ENCODE peak calls at places on chromosome 3, in six cellular contexts. P is Peyer's patch; A is heart right ventricle; C is left ventricle myocardium inferior; D is OCI-LY7; S is CD8-positive, alpha-beta T cell. L is an unnamed sample.

GRCh38 chr3:16546186-16547004 is 32.9 kb upstream of the RFTN1 start:
- DNase-seq in S (no peak), A (peak), P (no peak), C (no peak), D (no peak), L (no peak)

GRCh38 chr3:116691041-116691440 is 18.5 kb upstream of the TUSC7 start:
- DNase-seq in C (no peak), D (no peak), A (no peak), P (no peak), S (no peak), L (no peak)

GRCh38 chr3:49882182-49882581 is 12.5 kb upstream of the CAMKV start:
- DNase-seq in C (peak), P (no peak), S (no peak), A (peak), D (no peak), L (no peak)

GRCh38 chr3:27360113-27361078 is 8.8 kb downstream of the NEK10 start:
- DNase-seq in D (peak), A (no peak), P (peak), S (no peak), C (no peak), L (no peak)

GRCh38 chr3:37779289-37780152 is 82.2 kb upstream of the CTDSPL start:
- DNase-seq in C (no peak), D (peak), P (peak), S (no peak), A (no peak), L (no peak)

GRCh38 chr3:121505256-121505655 is 40.5 kb downstream of the POLQ start:
- DNase-seq in A (no peak), D (no peak), P (no peak), S (no peak), C (no peak), L (no peak)

GRCh38 chr3:169660709-169661566 is 2.6 kb downstream of the MECOM start:
- DNase-seq in A (no peak), D (no peak), P (no peak), C (no peak), S (no peak), L (no peak)

GRCh38 chr3:187949093-187949820 is 204.0 kb upstream of the BCL6 start:
- DNase-seq in C (no peak), A (peak), D (no peak), P (no peak), S (no peak), L (no peak)

GRCh38 chr3:161957467-161957866 is 460.9 kb downstream of the OTOL1 start:
- DNase-seq in C (no peak), S (no peak), A (no peak), P (no peak), D (no peak), L (no peak)

GRCh38 chr3:45368382-45368781 is 20.0 kb upstream of the LARS2 start:
- DNase-seq in C (no peak), A (no peak), P (no peak), S (no peak), D (no peak), L (no peak)

GRCh38 chr3:37819591-37819990 is 42.1 kb upstream of the CTDSPL start:
- DNase-seq in P (no peak), S (no peak), A (no peak), C (no peak), D (no peak), L (no peak)

GRCh38 chr3:35744419-35744818 is 105.1 kb downstream of the ARPP21 start:
- DNase-seq in D (no peak), S (no peak), C (no peak), P (no peak), A (no peak), L (no peak)

GRCh38 chr3:177358085-177358967 is 161.0 kb upstream of the TBL1XR1 start:
- DNase-seq in P (peak), S (peak), C (peak), D (peak), A (peak), L (peak)

GRCh38 chr3:117818592-117818991 is 1109.0 kb downstream of the TUSC7 start:
- DNase-seq in C (no peak), A (no peak), S (no peak), D (no peak), P (no peak), L (no peak)

GRCh38 chr3:86914651-86915050 is 76.3 kb downstream of the VGLL3 start:
- DNase-seq in P (no peak), S (no peak), C (no peak), A (no peak), D (no peak), L (no peak)

GRCh38 chr3:187403768-187404270 is 35.6 kb downstream of the RTP4 start:
- DNase-seq in A (no peak), D (no peak), S (no peak), C (no peak), P (no peak), L (no peak)

GRCh38 chr3:188834349-188834748 is 337.4 kb upstream of the TPRG1 start:
- DNase-seq in D (peak), A (no peak), C (no peak), S (no peak), P (no peak), L (peak)

GRCh38 chr3:160694345-160694744 is 17.4 kb downstream of the ARL14 start:
- DNase-seq in D (no peak), P (no peak), A (no peak), S (no peak), C (no peak), L (no peak)

GRCh38 chr3:125154800-125155269 is 57.7 kb downstream of the SLC12A8 start:
- DNase-seq in C (no peak), D (no peak), A (no peak), S (no peak), P (no peak), L (no peak)

GRCh38 chr3:45462522-45463262 is 74.3 kb downstream of the LARS2 start:
- DNase-seq in A (no peak), C (no peak), P (no peak), D (peak), S (no peak), L (peak)

GRCh38 chr3:43856761-43857160 is 166.0 kb downstream of the ABHD5 start:
- DNase-seq in S (no peak), D (no peak), C (no peak), A (no peak), P (peak), L (no peak)

GRCh38 chr3:122008166-122008565 is 13.9 kb downstream of the ILDR1 start:
- DNase-seq in P (no peak), S (no peak), D (no peak), A (no peak), C (no peak), L (no peak)

GRCh38 chr3:17846466-17846865 is 104.0 kb upstream of the TBC1D5 start:
- DNase-seq in P (no peak), A (no peak), C (no peak), D (no peak), S (no peak), L (no peak)

GRCh38 chr3:153103406-153103945 is 58.5 kb upstream of the RAP2B start:
- DNase-seq in C (no peak), P (no peak), D (no peak), A (no peak), S (no peak), L (no peak)

GRCh38 chr3:114179575-114179974 is 723 bp upstream of the DRD3 start:
- DNase-seq in A (no peak), P (no peak), C (no peak), S (no peak), D (peak), L (peak)

GRCh38 chr3:25423780-25424179 is 4.3 kb upstream of the RARB start:
- DNase-seq in A (no peak), D (no peak), S (no peak), P (no peak), C (no peak), L (no peak)

GRCh38 chr3:69712933-69713332 is 26.3 kb upstream of the MITF start:
- DNase-seq in D (no peak), S (no peak), P (no peak), A (no peak), C (no peak), L (no peak)

GRCh38 chr3:126523745-126524428 is at the start of gene CHST13:
- DNase-seq in C (peak), S (no peak), P (peak), A (peak), D (no peak), L (no peak)

GRCh38 chr3:3992312-3992874 is 193.2 kb downstream of the LRRN1 start:
- DNase-seq in A (no peak), P (no peak), S (no peak), D (no peak), C (no peak), L (no peak)

GRCh38 chr3:40109641-40110490 is 199.6 kb upstream of the EIF1B start:
- DNase-seq in D (no peak), P (no peak), C (no peak), S (no peak), A (no peak), L (no peak)

GRCh38 chr3:141764946-141765345 is 1.7 kb downstream of the GRK7 start:
- DNase-seq in A (no peak), C (no peak), D (no peak), S (no peak), P (no peak), L (no peak)

GRCh38 chr3:177781686-177782161 is 584.4 kb upstream of the TBL1XR1 start:
- DNase-seq in A (peak), C (peak), D (no peak), P (peak), S (no peak), L (no peak)

GRCh38 chr3:150739200-150739863 is 23.6 kb downstream of the SIAH2 start:
- DNase-seq in A (no peak), S (no peak), P (no peak), D (no peak), C (no peak), L (no peak)

DNA sequence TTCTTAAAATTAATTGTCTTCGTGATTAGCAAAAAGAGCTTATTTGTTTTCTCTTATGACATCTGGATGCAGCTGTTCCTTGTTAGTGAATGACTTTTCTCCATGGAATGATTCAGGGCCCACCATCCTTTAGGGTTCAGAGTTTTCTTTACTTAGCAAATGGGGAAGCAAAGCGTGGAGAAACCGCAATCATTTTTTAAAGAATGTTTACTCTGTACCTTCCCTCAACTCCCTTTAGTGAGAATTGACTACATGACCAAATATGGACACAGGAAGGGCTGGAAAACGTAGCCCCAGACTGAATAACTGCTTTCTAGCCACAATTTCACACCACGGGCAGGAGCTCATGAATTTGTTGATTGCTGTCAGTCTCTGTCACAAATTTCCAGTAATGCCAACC is 130.1 kb downstream of the EDEM1 start:
- DNase-seq in C (no peak), D (no peak), S (no peak), P (no peak), A (no peak), L (no peak)
- H3K27ac ChIP-seq in C (no peak), D (no peak), S (no peak), P (no peak), A (no peak), L (no peak)

DNA sequence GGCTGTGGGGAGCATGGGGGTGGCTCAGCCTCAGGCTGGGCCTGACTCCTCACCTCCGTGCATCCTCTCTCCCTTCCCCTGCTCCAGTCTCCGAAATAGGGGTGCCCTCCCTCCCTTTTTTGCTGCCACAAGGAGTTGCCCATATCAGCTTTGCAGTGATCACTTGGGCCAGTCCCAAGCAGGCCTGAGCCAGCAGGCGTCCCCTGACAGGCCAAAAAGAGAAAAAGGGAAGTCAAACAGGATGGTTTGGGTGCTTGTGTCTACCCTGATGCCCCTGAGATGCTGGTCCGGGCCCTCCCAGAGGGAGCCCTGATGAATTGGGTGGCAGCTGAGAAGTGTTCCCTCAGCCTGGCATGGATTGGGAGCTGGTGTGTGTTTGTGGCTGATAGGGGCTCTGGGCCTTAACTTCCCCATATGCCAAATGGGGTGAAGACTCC is 1.4 kb downstream of the FBLN2 start:
- DNase-seq in A (no peak), C (no peak), S (no peak), P (no peak), D (no peak), L (no peak)
- H3K4me3 ChIP-seq in A (peak), C (peak), S (peak), P (no peak), D (no peak), L (no peak)

GRCh38 chr3:58012302-58012701 is 4.1 kb downstream of the FLNB start:
- DNase-seq in D (no peak), C (no peak), P (no peak), S (no peak), A (no peak), L (no peak)

GRCh38 chr3:58013973-58014649 is 5.9 kb downstream of the FLNB start:
- DNase-seq in S (no peak), C (peak), D (no peak), P (no peak), A (peak), L (no peak)

GRCh38 chr3:58015524-58015915 is 7.3 kb downstream of the FLNB start:
- DNase-seq in A (no peak), S (no peak), D (no peak), C (no peak), P (no peak), L (no peak)

GRCh38 chr3:58011580-58011979 is 3.4 kb downstream of the FLNB start:
- DNase-seq in P (no peak), C (no peak), A (no peak), D (no peak), S (no peak), L (no peak)

GRCh38 chr3:58013099-58013498 is 4.9 kb downstream of the FLNB start:
- DNase-seq in A (no peak), D (no peak), C (no peak), P (no peak), S (no peak), L (no peak)
- H3K27ac ChIP-seq in A (no peak), D (no peak), C (peak), P (no peak), S (no peak), L (no peak)

DNA sequence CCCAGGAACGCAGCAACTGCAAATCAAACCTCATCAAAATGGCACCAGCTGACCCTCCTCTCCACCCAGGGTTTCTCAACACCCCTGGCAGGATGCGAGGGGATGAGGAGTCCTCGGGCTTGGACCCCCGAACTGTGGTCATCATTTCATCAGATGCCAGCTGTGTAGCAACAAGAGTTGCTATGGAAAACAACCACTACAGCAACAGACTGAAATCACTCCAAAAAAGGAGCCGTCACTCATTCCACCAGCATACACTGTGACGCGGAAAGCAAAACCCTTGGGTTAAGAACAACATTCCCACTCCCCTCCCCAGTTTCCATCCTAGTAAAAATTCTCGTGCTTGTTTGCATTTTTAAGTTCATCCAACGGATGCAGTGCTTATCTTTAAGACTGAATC is 40.1 kb downstream of the VGLL4 start:
- DNase-seq in C (no peak), A (no peak), D (peak), P (peak), S (no peak), L (no peak)
- H3K4me3 ChIP-seq in C (no peak), A (no peak), D (peak), P (no peak), S (no peak), L (no peak)

GRCh38 chr3:47666118-47666517 is 87.5 kb upstream of the CSPG5 start:
- DNase-seq in D (no peak), C (no peak), A (no peak), P (no peak), S (no peak), L (no peak)
- H3K27ac ChIP-seq in D (no peak), C (no peak), A (no peak), P (no peak), S (no peak), L (no peak)

DNA sequence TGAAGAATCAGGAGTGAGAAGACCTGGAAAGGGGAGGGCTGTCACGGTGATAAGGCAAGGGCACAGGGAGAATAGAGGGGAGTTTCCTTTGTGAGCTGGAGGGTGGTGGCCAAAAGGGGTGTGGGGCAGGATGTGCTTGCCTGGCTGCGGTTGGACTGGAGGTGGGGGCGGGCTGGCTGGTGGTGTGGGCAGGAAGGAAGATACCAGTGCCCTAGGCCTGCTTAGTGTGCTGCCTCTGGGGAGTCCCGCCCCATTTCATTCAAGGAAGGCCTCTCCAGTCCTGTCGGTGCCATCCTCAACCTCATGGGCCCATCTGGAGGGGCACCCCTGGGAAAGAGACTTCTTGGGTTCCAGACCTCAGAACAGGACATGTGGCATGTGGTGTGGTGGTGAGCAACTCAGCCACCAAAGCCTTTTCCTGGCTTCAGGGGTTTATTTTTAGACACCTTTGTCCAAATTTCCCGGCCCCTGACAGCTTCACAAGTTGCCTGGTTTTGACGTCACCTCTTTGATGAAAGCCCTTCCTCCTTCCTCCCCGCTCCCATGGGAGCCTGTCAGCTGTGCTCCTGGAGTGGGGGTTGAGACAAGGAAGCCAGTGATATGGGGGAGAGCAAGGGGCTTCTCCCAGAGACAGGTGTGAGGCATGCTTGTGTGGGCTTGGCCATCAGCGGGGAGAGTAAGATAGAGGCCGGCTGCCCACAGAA is 15.6 kb downstream of the TEX264 start:
- DNase-seq in P (peak), S (peak), D (peak), A (peak), C (peak), L (peak)
- H3K4me3 ChIP-seq in P (no peak), S (peak), D (no peak), A (peak), C (peak), L (peak)

DNA sequence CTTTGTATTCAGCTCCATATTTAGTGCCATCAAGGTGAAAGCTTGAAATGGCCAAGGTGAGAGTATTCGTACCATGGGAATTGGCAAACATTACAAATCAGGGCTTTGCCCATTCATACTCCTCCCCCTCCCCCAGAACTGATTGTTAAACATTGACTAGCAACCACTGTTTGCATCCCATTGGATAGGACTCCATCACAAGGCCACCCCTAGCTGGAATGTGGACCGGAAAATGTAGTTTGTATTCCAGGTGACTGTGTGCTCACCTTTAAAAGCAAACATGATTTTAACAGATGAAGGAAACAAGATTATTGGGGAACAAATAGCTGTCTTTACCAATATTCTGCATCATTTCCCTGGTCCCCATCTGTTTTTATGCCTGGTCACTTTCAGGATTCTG is 14.1 kb downstream of the ST3GAL6 start:
- DNase-seq in C (no peak), A (no peak), D (no peak), S (no peak), P (no peak), L (no peak)
- H3K27ac ChIP-seq in C (peak), A (no peak), D (no peak), S (no peak), P (no peak), L (no peak)

DNA sequence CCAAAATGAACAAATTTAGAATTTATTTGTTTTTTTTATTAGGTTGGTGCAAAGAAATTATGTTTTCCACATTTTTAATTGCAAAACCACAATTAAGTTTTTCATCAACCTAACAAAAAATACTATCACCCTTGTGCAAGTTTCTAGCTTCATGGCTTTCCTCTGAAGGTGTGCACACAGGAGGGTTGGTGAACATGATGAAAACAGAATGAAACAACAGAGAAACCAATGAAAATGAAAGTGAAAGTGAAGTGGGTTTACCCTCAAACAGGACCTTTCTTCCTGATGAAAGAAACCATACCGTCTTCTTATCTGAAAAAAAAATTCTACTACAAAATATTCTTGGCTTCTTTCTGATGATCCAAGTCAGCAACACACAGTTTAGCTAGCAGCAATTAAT is 71.9 kb upstream of the FEZF2 start:
- DNase-seq in D (peak), A (no peak), P (no peak), C (no peak), S (no peak), L (peak)
- H3K4me3 ChIP-seq in D (no peak), A (no peak), P (no peak), C (no peak), S (peak), L (peak)

GRCh38 chr3:42820746-42821051 is 11.5 kb downstream of the ACKR2 start:
- DNase-seq in A (no peak), C (no peak), S (no peak), D (no peak), P (peak), L (no peak)
- H3K27ac ChIP-seq in A (no peak), C (no peak), S (no peak), D (no peak), P (no peak), L (no peak)